ENCODE peak calls at places on chromosomes 2 and 18, in ten cellular contexts. One of them, this sample, is unnamed. For H3K4me1 and H3K36me3, the result is how much of the 10 kb centered on the place peaks cover.

GRCh38 chr2:64859208-64860161 is 129.7 kb upstream of the SLC1A4 start:
- DNase-seq in HCT116: peak
- DNase-seq in transverse colon: peak
- DNase-seq in spleen: peak
- DNase-seq in sigmoid colon: peak
- DNase-seq in ovary: peak
- DNase-seq in body of pancreas: peak
- DNase-seq in adrenal gland: peak
- DNase-seq in right lobe of liver: peak
- DNase-seq in IMR-90: peak
- DNase-seq in this sample: peak

GRCh38 chr2:241854342-241855244 is 4.1 kb downstream of the PDCD1 start:
- DNase-seq in HCT116: no peak
- DNase-seq in transverse colon: no peak
- DNase-seq in spleen: peak
- DNase-seq in sigmoid colon: peak
- DNase-seq in ovary: peak
- DNase-seq in body of pancreas: peak
- DNase-seq in adrenal gland: no peak
- DNase-seq in right lobe of liver: peak
- DNase-seq in IMR-90: no peak
- DNase-seq in this sample: peak

GRCh38 chr2:3588084-3588483 is 6.8 kb upstream of the COLEC11 start:
- DNase-seq in HCT116: no peak
- DNase-seq in transverse colon: no peak
- DNase-seq in spleen: no peak
- DNase-seq in sigmoid colon: no peak
- DNase-seq in ovary: no peak
- DNase-seq in body of pancreas: no peak
- DNase-seq in adrenal gland: no peak
- DNase-seq in right lobe of liver: no peak
- DNase-seq in IMR-90: no peak
- DNase-seq in this sample: no peak

GRCh38 chr18:57297306-57297705 is 55.1 kb upstream of the ST8SIA3 start:
- DNase-seq in HCT116: no peak
- DNase-seq in transverse colon: no peak
- DNase-seq in spleen: no peak
- DNase-seq in sigmoid colon: no peak
- DNase-seq in ovary: no peak
- DNase-seq in body of pancreas: no peak
- DNase-seq in adrenal gland: no peak
- DNase-seq in right lobe of liver: no peak
- DNase-seq in IMR-90: no peak
- DNase-seq in this sample: no peak

GRCh38 chr18:72869786-72870185 is 2.0 kb upstream of the NETO1 start:
- DNase-seq in HCT116: no peak
- DNase-seq in transverse colon: no peak
- DNase-seq in spleen: peak
- DNase-seq in sigmoid colon: no peak
- DNase-seq in ovary: no peak
- DNase-seq in body of pancreas: no peak
- DNase-seq in adrenal gland: no peak
- DNase-seq in right lobe of liver: no peak
- DNase-seq in IMR-90: no peak
- DNase-seq in this sample: no peak

GRCh38 chr2:120681181-120681580 is 54.5 kb upstream of the GLI2 start:
- DNase-seq in HCT116: no peak
- DNase-seq in transverse colon: no peak
- DNase-seq in spleen: peak
- DNase-seq in sigmoid colon: peak
- DNase-seq in ovary: no peak
- DNase-seq in body of pancreas: no peak
- DNase-seq in adrenal gland: no peak
- DNase-seq in right lobe of liver: no peak
- DNase-seq in IMR-90: no peak
- DNase-seq in this sample: no peak

GRCh38 chr2:45922577-45922988 is 271.1 kb downstream of the PRKCE start:
- DNase-seq in HCT116: no peak
- DNase-seq in transverse colon: no peak
- DNase-seq in spleen: no peak
- DNase-seq in sigmoid colon: no peak
- DNase-seq in ovary: no peak
- DNase-seq in body of pancreas: peak
- DNase-seq in adrenal gland: no peak
- DNase-seq in right lobe of liver: no peak
- DNase-seq in IMR-90: peak
- DNase-seq in this sample: no peak

GRCh38 chr18:27823053-27823452 is 353.9 kb downstream of the CDH2 start:
- DNase-seq in HCT116: no peak
- DNase-seq in transverse colon: no peak
- DNase-seq in spleen: no peak
- DNase-seq in sigmoid colon: no peak
- DNase-seq in ovary: no peak
- DNase-seq in body of pancreas: no peak
- DNase-seq in adrenal gland: no peak
- DNase-seq in right lobe of liver: no peak
- DNase-seq in IMR-90: no peak
- DNase-seq in this sample: no peak

GRCh38 chr2:97997774-97998392 is 2.1 kb upstream of the TMEM131 start:
- DNase-seq in HCT116: no peak
- DNase-seq in transverse colon: no peak
- DNase-seq in spleen: no peak
- DNase-seq in sigmoid colon: no peak
- DNase-seq in ovary: no peak
- DNase-seq in body of pancreas: no peak
- DNase-seq in adrenal gland: no peak
- DNase-seq in right lobe of liver: no peak
- DNase-seq in IMR-90: no peak
- DNase-seq in this sample: no peak

GRCh38 chr2:127525692-127526141 is 572 bp downstream of the IWS1 start:
- DNase-seq in HCT116: no peak
- DNase-seq in transverse colon: no peak
- DNase-seq in spleen: no peak
- DNase-seq in sigmoid colon: no peak
- DNase-seq in ovary: no peak
- DNase-seq in body of pancreas: no peak
- DNase-seq in adrenal gland: peak
- DNase-seq in right lobe of liver: no peak
- DNase-seq in IMR-90: peak
- DNase-seq in this sample: no peak

GRCh38 chr18:75207298-75208054 is 1.5 kb downstream of the PTGR3 start:
- DNase-seq in HCT116: no peak
- DNase-seq in transverse colon: peak
- DNase-seq in spleen: no peak
- DNase-seq in sigmoid colon: no peak
- DNase-seq in ovary: no peak
- DNase-seq in body of pancreas: no peak
- DNase-seq in adrenal gland: no peak
- DNase-seq in right lobe of liver: no peak
- DNase-seq in IMR-90: peak
- DNase-seq in this sample: no peak

GRCh38 chr18:48134609-48135008 is 204.2 kb upstream of the SMAD2 start:
- DNase-seq in HCT116: no peak
- DNase-seq in transverse colon: no peak
- DNase-seq in spleen: peak
- DNase-seq in sigmoid colon: no peak
- DNase-seq in ovary: no peak
- DNase-seq in body of pancreas: no peak
- DNase-seq in adrenal gland: no peak
- DNase-seq in right lobe of liver: no peak
- DNase-seq in IMR-90: no peak
- DNase-seq in this sample: no peak

GRCh38 chr2:27792759-27793158 is 21.2 kb downstream of the MRPL33 start:
- DNase-seq in HCT116: no peak
- DNase-seq in transverse colon: no peak
- DNase-seq in spleen: no peak
- DNase-seq in sigmoid colon: no peak
- DNase-seq in ovary: no peak
- DNase-seq in body of pancreas: no peak
- DNase-seq in adrenal gland: no peak
- DNase-seq in right lobe of liver: no peak
- DNase-seq in IMR-90: peak
- DNase-seq in this sample: no peak

GRCh38 chr2:204491528-204491927 is 53.7 kb upstream of the PARD3B start:
- DNase-seq in HCT116: no peak
- DNase-seq in transverse colon: no peak
- DNase-seq in spleen: no peak
- DNase-seq in sigmoid colon: no peak
- DNase-seq in ovary: no peak
- DNase-seq in body of pancreas: peak
- DNase-seq in adrenal gland: no peak
- DNase-seq in right lobe of liver: no peak
- DNase-seq in IMR-90: no peak
- DNase-seq in this sample: no peak

GRCh38 chr2:198311020-198311419 is 506.6 kb downstream of the PLCL1 start:
- DNase-seq in HCT116: no peak
- DNase-seq in transverse colon: peak
- DNase-seq in spleen: no peak
- DNase-seq in sigmoid colon: no peak
- DNase-seq in ovary: no peak
- DNase-seq in body of pancreas: no peak
- DNase-seq in adrenal gland: no peak
- DNase-seq in right lobe of liver: no peak
- DNase-seq in IMR-90: no peak
- DNase-seq in this sample: no peak

GRCh38 chr2:217437289-217437688 is 565.5 kb downstream of the TNS1 start:
- DNase-seq in HCT116: no peak
- DNase-seq in transverse colon: no peak
- DNase-seq in spleen: no peak
- DNase-seq in sigmoid colon: no peak
- DNase-seq in ovary: peak
- DNase-seq in body of pancreas: no peak
- DNase-seq in adrenal gland: no peak
- DNase-seq in right lobe of liver: no peak
- DNase-seq in IMR-90: no peak
- DNase-seq in this sample: no peak

GRCh38 chr2:217436386-217436785 is 566.4 kb downstream of the TNS1 start:
- DNase-seq in HCT116: no peak
- DNase-seq in transverse colon: no peak
- DNase-seq in spleen: no peak
- DNase-seq in sigmoid colon: no peak
- DNase-seq in ovary: peak
- DNase-seq in body of pancreas: no peak
- DNase-seq in adrenal gland: no peak
- DNase-seq in right lobe of liver: no peak
- DNase-seq in IMR-90: no peak
- DNase-seq in this sample: no peak

GRCh38 chr2:217431577-217432269 is 571.1 kb downstream of the TNS1 start:
- DNase-seq in HCT116: no peak
- DNase-seq in transverse colon: no peak
- DNase-seq in spleen: no peak
- DNase-seq in sigmoid colon: no peak
- DNase-seq in ovary: no peak
- DNase-seq in body of pancreas: no peak
- DNase-seq in adrenal gland: no peak
- DNase-seq in right lobe of liver: no peak
- DNase-seq in IMR-90: no peak
- DNase-seq in this sample: no peak

GRCh38 chr2:217433522-217433921 is 569.3 kb downstream of the TNS1 start:
- DNase-seq in HCT116: no peak
- DNase-seq in transverse colon: no peak
- DNase-seq in spleen: no peak
- DNase-seq in sigmoid colon: no peak
- DNase-seq in ovary: peak
- DNase-seq in body of pancreas: no peak
- DNase-seq in adrenal gland: peak
- DNase-seq in right lobe of liver: no peak
- DNase-seq in IMR-90: peak
- DNase-seq in this sample: no peak

GRCh38 chr2:217434183-217434620 is 568.6 kb downstream of the TNS1 start:
- DNase-seq in HCT116: peak
- DNase-seq in transverse colon: peak
- DNase-seq in spleen: peak
- DNase-seq in sigmoid colon: peak
- DNase-seq in ovary: peak
- DNase-seq in body of pancreas: peak
- DNase-seq in adrenal gland: peak
- DNase-seq in right lobe of liver: peak
- DNase-seq in IMR-90: peak
- DNase-seq in this sample: peak
- H3K4me1 ChIP-seq in HCT116: under half
- H3K4me1 ChIP-seq in transverse colon: half or more
- H3K4me1 ChIP-seq in spleen: under half
- H3K4me1 ChIP-seq in sigmoid colon: under half
- H3K4me1 ChIP-seq in ovary: under half
- H3K4me1 ChIP-seq in body of pancreas: under half
- H3K4me1 ChIP-seq in adrenal gland: half or more
- H3K4me1 ChIP-seq in right lobe of liver: under half
- H3K4me1 ChIP-seq in IMR-90: under half
- H3K4me1 ChIP-seq in this sample: under half

GRCh38 chr2:61176755-61177726 is 15.1 kb downstream of the C2orf74 start:
- DNase-seq in HCT116: peak
- DNase-seq in transverse colon: peak
- DNase-seq in spleen: peak
- DNase-seq in sigmoid colon: peak
- DNase-seq in ovary: peak
- DNase-seq in body of pancreas: peak
- DNase-seq in adrenal gland: peak
- DNase-seq in right lobe of liver: peak
- DNase-seq in IMR-90: peak
- DNase-seq in this sample: peak
- TF ChIP-seq POLR2A in HCT116: peak
- TF ChIP-seq POLR2A in transverse colon: peak
- TF ChIP-seq POLR2A in spleen: peak
- TF ChIP-seq POLR2A in sigmoid colon: peak
- TF ChIP-seq POLR2A in ovary: peak
- TF ChIP-seq POLR2A in body of pancreas: peak
- TF ChIP-seq POLR2A in adrenal gland: peak
- TF ChIP-seq POLR2A in right lobe of liver: peak
- TF ChIP-seq POLR2A in IMR-90: peak
- TF ChIP-seq POLR2A in this sample: peak

GRCh38 chr2:239968717-239969116 is 56.4 kb downstream of the NDUFA10 start:
- DNase-seq in HCT116: no peak
- DNase-seq in transverse colon: no peak
- DNase-seq in spleen: no peak
- DNase-seq in sigmoid colon: no peak
- DNase-seq in ovary: no peak
- DNase-seq in body of pancreas: no peak
- DNase-seq in adrenal gland: no peak
- DNase-seq in right lobe of liver: no peak
- DNase-seq in IMR-90: no peak
- DNase-seq in this sample: no peak
- H3K36me3 ChIP-seq in HCT116: under half
- H3K36me3 ChIP-seq in transverse colon: under half
- H3K36me3 ChIP-seq in spleen: under half
- H3K36me3 ChIP-seq in sigmoid colon: under half
- H3K36me3 ChIP-seq in ovary: under half
- H3K36me3 ChIP-seq in body of pancreas: under half
- H3K36me3 ChIP-seq in adrenal gland: under half
- H3K36me3 ChIP-seq in right lobe of liver: under half
- H3K36me3 ChIP-seq in IMR-90: under half
- H3K36me3 ChIP-seq in this sample: half or more

DNA sequence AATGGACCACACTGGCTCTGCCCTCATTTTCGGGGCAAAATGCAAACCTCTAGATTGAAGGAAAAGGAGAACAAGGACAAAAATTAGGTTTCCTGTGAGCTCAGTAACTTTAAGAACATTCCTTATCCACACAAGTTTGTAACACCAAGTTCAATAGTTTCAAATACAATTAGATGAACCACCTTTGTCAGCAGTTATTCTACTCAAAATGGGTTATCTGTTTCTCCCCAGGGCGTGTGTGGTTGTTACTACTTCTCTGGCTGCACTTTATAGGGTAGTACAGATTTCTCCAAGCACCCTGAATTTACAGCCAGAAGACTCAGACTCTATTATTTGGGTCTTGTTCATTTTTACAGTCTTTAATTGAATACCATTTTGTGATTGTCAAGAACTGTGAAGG is 45.0 kb upstream of the TANK start:
- DNase-seq in HCT116: no peak
- DNase-seq in transverse colon: no peak
- DNase-seq in spleen: no peak
- DNase-seq in sigmoid colon: no peak
- DNase-seq in ovary: no peak
- DNase-seq in body of pancreas: no peak
- DNase-seq in adrenal gland: no peak
- DNase-seq in right lobe of liver: no peak
- DNase-seq in IMR-90: no peak
- DNase-seq in this sample: no peak
- H3K4me1 ChIP-seq in HCT116: under half
- H3K4me1 ChIP-seq in transverse colon: under half
- H3K4me1 ChIP-seq in spleen: under half
- H3K4me1 ChIP-seq in sigmoid colon: under half
- H3K4me1 ChIP-seq in ovary: under half
- H3K4me1 ChIP-seq in body of pancreas: under half
- H3K4me1 ChIP-seq in adrenal gland: under half
- H3K4me1 ChIP-seq in right lobe of liver: under half
- H3K4me1 ChIP-seq in IMR-90: under half
- H3K4me1 ChIP-seq in this sample: under half

This sample was measured in gastrocnemius medialis.